ENCODE peak calls at places on chromosomes 3 and 15, in nine cellular contexts. One of them, this sample, is unnamed.

GRCh38 chr15:43230640-43231115 is 9.9 kb upstream of the EPB42 start:
- DNase-seq in foreskin fibroblast: peak; percentile 38
- DNase-seq in right lobe of liver: no peak
- DNase-seq in A673: no peak
- DNase-seq in cardiac muscle cell: peak; percentile 44
- DNase-seq in sigmoid colon: peak; percentile 72
- DNase-seq in HL-60: no peak
- DNase-seq in endothelial cell: no peak
- DNase-seq in brain microvascular endothelial cell: no peak
- DNase-seq in this sample: no peak

GRCh38 chr15:59008086-59008485 is 20.6 kb downstream of the RNF111 start:
- DNase-seq in sigmoid colon: no peak
- DNase-seq in A673: no peak
- DNase-seq in HL-60: no peak
- DNase-seq in foreskin fibroblast: no peak
- DNase-seq in cardiac muscle cell: no peak
- DNase-seq in endothelial cell: no peak
- DNase-seq in brain microvascular endothelial cell: no peak
- DNase-seq in right lobe of liver: no peak
- DNase-seq in this sample: no peak

GRCh38 chr3:69649713-69650419 is 89.4 kb upstream of the MITF start:
- DNase-seq in right lobe of liver: no peak
- DNase-seq in HL-60: no peak
- DNase-seq in endothelial cell: no peak
- DNase-seq in brain microvascular endothelial cell: no peak
- DNase-seq in A673: no peak
- DNase-seq in cardiac muscle cell: peak; percentile 60
- DNase-seq in foreskin fibroblast: peak; percentile 38
- DNase-seq in sigmoid colon: no peak
- DNase-seq in this sample: no peak

GRCh38 chr3:61218508-61218907 is 32.7 kb downstream of the FHIT start:
- DNase-seq in sigmoid colon: no peak
- DNase-seq in foreskin fibroblast: no peak
- DNase-seq in endothelial cell: no peak
- DNase-seq in brain microvascular endothelial cell: no peak
- DNase-seq in right lobe of liver: no peak
- DNase-seq in HL-60: no peak
- DNase-seq in A673: no peak
- DNase-seq in cardiac muscle cell: no peak
- DNase-seq in this sample: no peak

GRCh38 chr3:131405411-131405810 is 23.8 kb downstream of the NUDT16 start:
- DNase-seq in foreskin fibroblast: no peak
- DNase-seq in cardiac muscle cell: no peak
- DNase-seq in brain microvascular endothelial cell: no peak
- DNase-seq in right lobe of liver: no peak
- DNase-seq in A673: no peak
- DNase-seq in sigmoid colon: no peak
- DNase-seq in HL-60: no peak
- DNase-seq in endothelial cell: no peak
- DNase-seq in this sample: no peak

GRCh38 chr15:43794269-43795037 is 2.3 kb downstream of the SERF2 start:
- DNase-seq in A673: no peak
- DNase-seq in right lobe of liver: no peak
- DNase-seq in cardiac muscle cell: peak; percentile 67
- DNase-seq in HL-60: no peak
- DNase-seq in brain microvascular endothelial cell: peak; percentile 45
- DNase-seq in endothelial cell: no peak
- DNase-seq in sigmoid colon: no peak
- DNase-seq in foreskin fibroblast: peak; percentile 57
- DNase-seq in this sample: no peak

GRCh38 chr3:39668420-39668819 is 141.0 kb upstream of the MYRIP start:
- DNase-seq in right lobe of liver: no peak
- DNase-seq in cardiac muscle cell: peak; percentile 76
- DNase-seq in sigmoid colon: no peak
- DNase-seq in endothelial cell: peak; percentile 9
- DNase-seq in A673: peak; percentile 56
- DNase-seq in foreskin fibroblast: peak; percentile 77
- DNase-seq in brain microvascular endothelial cell: peak; percentile 30
- DNase-seq in HL-60: no peak
- DNase-seq in this sample: no peak

GRCh38 chr15:28991236-28992171 is 105.7 kb downstream of the APBA2 start:
- DNase-seq in right lobe of liver: no peak
- DNase-seq in brain microvascular endothelial cell: no peak
- DNase-seq in foreskin fibroblast: no peak
- DNase-seq in A673: no peak
- DNase-seq in cardiac muscle cell: no peak
- DNase-seq in HL-60: no peak
- DNase-seq in endothelial cell: no peak
- DNase-seq in sigmoid colon: no peak
- DNase-seq in this sample: no peak

GRCh38 chr3:129228891-129229585 is 20.4 kb upstream of the COPG1 start:
- DNase-seq in A673: peak; percentile 33
- DNase-seq in brain microvascular endothelial cell: peak; percentile 70
- DNase-seq in right lobe of liver: no peak
- DNase-seq in cardiac muscle cell: peak; percentile 76
- DNase-seq in HL-60: peak; percentile 68
- DNase-seq in foreskin fibroblast: peak; percentile 88
- DNase-seq in sigmoid colon: no peak
- DNase-seq in endothelial cell: peak; percentile 39
- DNase-seq in this sample: no peak

GRCh38 chr15:45133561-45133920 is 3.7 kb downstream of the DUOX1 start:
- DNase-seq in HL-60: no peak
- DNase-seq in cardiac muscle cell: no peak
- DNase-seq in A673: peak; percentile 25
- DNase-seq in endothelial cell: no peak
- DNase-seq in sigmoid colon: no peak
- DNase-seq in right lobe of liver: no peak
- DNase-seq in brain microvascular endothelial cell: no peak
- DNase-seq in foreskin fibroblast: no peak
- DNase-seq in this sample: no peak

GRCh38 chr3:188693435-188693834 is 478.3 kb upstream of the TPRG1 start:
- DNase-seq in foreskin fibroblast: no peak
- DNase-seq in HL-60: no peak
- DNase-seq in sigmoid colon: no peak
- DNase-seq in brain microvascular endothelial cell: no peak
- DNase-seq in endothelial cell: no peak
- DNase-seq in A673: no peak
- DNase-seq in right lobe of liver: no peak
- DNase-seq in cardiac muscle cell: no peak
- DNase-seq in this sample: no peak

GRCh38 chr15:81183403-81183760 is 13.3 kb upstream of the IL16 start:
- DNase-seq in foreskin fibroblast: no peak
- DNase-seq in sigmoid colon: no peak
- DNase-seq in brain microvascular endothelial cell: no peak
- DNase-seq in cardiac muscle cell: no peak
- DNase-seq in right lobe of liver: no peak
- DNase-seq in HL-60: no peak
- DNase-seq in A673: no peak
- DNase-seq in endothelial cell: no peak
- DNase-seq in this sample: no peak

GRCh38 chr15:81181220-81181619 is 15.5 kb upstream of the IL16 start:
- DNase-seq in brain microvascular endothelial cell: no peak
- DNase-seq in A673: no peak
- DNase-seq in sigmoid colon: no peak
- DNase-seq in cardiac muscle cell: no peak
- DNase-seq in right lobe of liver: no peak
- DNase-seq in foreskin fibroblast: no peak
- DNase-seq in endothelial cell: no peak
- DNase-seq in HL-60: no peak
- DNase-seq in this sample: no peak

GRCh38 chr15:81182031-81182745 is 14.5 kb upstream of the IL16 start:
- DNase-seq in A673: no peak
- DNase-seq in foreskin fibroblast: peak; percentile 50
- DNase-seq in endothelial cell: no peak
- DNase-seq in sigmoid colon: no peak
- DNase-seq in HL-60: no peak
- DNase-seq in brain microvascular endothelial cell: no peak
- DNase-seq in right lobe of liver: no peak
- DNase-seq in cardiac muscle cell: peak; percentile 58
- DNase-seq in this sample: no peak

GRCh38 chr15:81184188-81184587 is 12.5 kb upstream of the IL16 start:
- DNase-seq in brain microvascular endothelial cell: no peak
- DNase-seq in HL-60: no peak
- DNase-seq in sigmoid colon: peak; percentile 77
- DNase-seq in foreskin fibroblast: peak; percentile 62
- DNase-seq in A673: no peak
- DNase-seq in right lobe of liver: no peak
- DNase-seq in cardiac muscle cell: no peak
- DNase-seq in endothelial cell: no peak
- DNase-seq in this sample: no peak

GRCh38 chr15:81182746-81183402 is 13.8 kb upstream of the IL16 start:
- DNase-seq in brain microvascular endothelial cell: no peak
- DNase-seq in foreskin fibroblast: peak; percentile 54
- DNase-seq in HL-60: no peak
- DNase-seq in right lobe of liver: no peak
- DNase-seq in cardiac muscle cell: no peak
- DNase-seq in endothelial cell: no peak
- DNase-seq in sigmoid colon: peak; percentile 70
- DNase-seq in A673: no peak
- DNase-seq in this sample: no peak
- TF ChIP-seq CTCF in brain microvascular endothelial cell: peak; percentile 32
- TF ChIP-seq CTCF in foreskin fibroblast: no peak
- TF ChIP-seq CTCF in HL-60: no peak
- TF ChIP-seq CTCF in right lobe of liver: no peak
- TF ChIP-seq CTCF in cardiac muscle cell: peak; percentile 27
- TF ChIP-seq CTCF in endothelial cell: no peak
- TF ChIP-seq CTCF in sigmoid colon: no peak
- TF ChIP-seq CTCF in A673: no peak
- TF ChIP-seq CTCF in this sample: no peak

GRCh38 chr3:108608750-108609149 is 19.2 kb downstream of the DZIP3 start:
- DNase-seq in A673: no peak
- DNase-seq in cardiac muscle cell: no peak
- DNase-seq in right lobe of liver: no peak
- DNase-seq in foreskin fibroblast: no peak
- DNase-seq in HL-60: no peak
- DNase-seq in sigmoid colon: no peak
- DNase-seq in brain microvascular endothelial cell: no peak
- DNase-seq in endothelial cell: no peak
- DNase-seq in this sample: no peak
- TF ChIP-seq CTCF in A673: no peak
- TF ChIP-seq CTCF in cardiac muscle cell: no peak
- TF ChIP-seq CTCF in right lobe of liver: no peak
- TF ChIP-seq CTCF in foreskin fibroblast: no peak
- TF ChIP-seq CTCF in HL-60: no peak
- TF ChIP-seq CTCF in sigmoid colon: no peak
- TF ChIP-seq CTCF in brain microvascular endothelial cell: no peak
- TF ChIP-seq CTCF in endothelial cell: no peak
- TF ChIP-seq CTCF in this sample: no peak

DNA sequence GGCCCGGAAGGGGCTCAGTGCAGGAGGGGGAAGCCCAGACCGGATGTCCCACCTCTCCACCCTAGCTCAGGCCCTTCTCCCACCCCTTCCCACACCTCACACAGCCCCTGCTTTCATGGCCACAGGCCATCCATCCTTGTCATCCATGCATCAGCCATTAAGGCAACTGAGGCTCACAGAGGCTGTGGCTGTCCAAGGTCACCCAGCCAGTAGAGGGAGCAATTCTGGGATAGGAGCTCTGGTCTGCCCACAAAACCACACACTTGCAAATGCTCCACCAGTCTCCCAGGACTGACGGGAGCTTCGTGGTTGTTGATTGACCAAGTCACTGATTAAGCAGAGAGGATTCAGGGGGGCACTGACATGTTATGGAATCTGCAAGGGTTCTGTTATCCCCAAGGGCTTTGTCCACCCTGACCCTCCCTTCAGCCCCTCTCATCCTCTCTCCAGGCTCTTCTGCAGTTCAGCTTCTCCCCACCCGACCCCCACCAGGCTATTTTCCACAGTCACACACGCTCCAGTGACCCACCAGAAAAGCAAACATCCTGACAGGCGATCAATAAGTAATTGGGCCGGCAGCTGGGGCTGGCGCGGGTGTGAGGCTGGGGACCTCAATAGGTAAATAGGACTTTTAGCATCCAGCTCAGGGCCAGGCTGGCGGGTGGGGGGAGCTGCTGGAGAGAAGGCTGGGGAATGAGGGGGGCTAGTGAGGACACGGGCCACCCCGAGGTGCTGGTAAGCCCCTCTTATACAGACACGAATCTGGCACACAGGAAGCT is 15.0 kb downstream of the LINGO1 start:
- DNase-seq in foreskin fibroblast: no peak
- DNase-seq in endothelial cell: peak; percentile 46
- DNase-seq in cardiac muscle cell: no peak
- DNase-seq in brain microvascular endothelial cell: no peak
- DNase-seq in HL-60: no peak
- DNase-seq in A673: peak; percentile 58
- DNase-seq in right lobe of liver: no peak
- DNase-seq in sigmoid colon: no peak
- DNase-seq in this sample: no peak
- TF ChIP-seq CTCF in foreskin fibroblast: peak; percentile 26
- TF ChIP-seq CTCF in endothelial cell: no peak
- TF ChIP-seq CTCF in cardiac muscle cell: peak; percentile 45
- TF ChIP-seq CTCF in brain microvascular endothelial cell: peak; percentile 64
- TF ChIP-seq CTCF in HL-60: peak; percentile 39
- TF ChIP-seq CTCF in A673: peak; percentile 69
- TF ChIP-seq CTCF in right lobe of liver: peak; percentile 23
- TF ChIP-seq CTCF in sigmoid colon: no peak
- TF ChIP-seq CTCF in this sample: peak; percentile 32

GRCh38 chr3:9581742-9582141 is 28.1 kb upstream of the LHFPL4 start:
- DNase-seq in right lobe of liver: no peak
- DNase-seq in HL-60: no peak
- DNase-seq in A673: no peak
- DNase-seq in endothelial cell: no peak
- DNase-seq in foreskin fibroblast: no peak
- DNase-seq in cardiac muscle cell: no peak
- DNase-seq in brain microvascular endothelial cell: no peak
- DNase-seq in sigmoid colon: no peak
- DNase-seq in this sample: no peak
- TF ChIP-seq CTCF in right lobe of liver: no peak
- TF ChIP-seq CTCF in HL-60: no peak
- TF ChIP-seq CTCF in A673: no peak
- TF ChIP-seq CTCF in endothelial cell: no peak
- TF ChIP-seq CTCF in foreskin fibroblast: no peak
- TF ChIP-seq CTCF in cardiac muscle cell: no peak
- TF ChIP-seq CTCF in brain microvascular endothelial cell: no peak
- TF ChIP-seq CTCF in sigmoid colon: no peak
- TF ChIP-seq CTCF in this sample: no peak

GRCh38 chr3:56410576-56410975 is 57.7 kb downstream of the ERC2 start:
- DNase-seq in cardiac muscle cell: no peak
- DNase-seq in brain microvascular endothelial cell: no peak
- DNase-seq in A673: no peak
- DNase-seq in sigmoid colon: no peak
- DNase-seq in endothelial cell: no peak
- DNase-seq in right lobe of liver: no peak
- DNase-seq in foreskin fibroblast: no peak
- DNase-seq in HL-60: no peak
- DNase-seq in this sample: no peak
- TF ChIP-seq CTCF in cardiac muscle cell: no peak
- TF ChIP-seq CTCF in brain microvascular endothelial cell: no peak
- TF ChIP-seq CTCF in A673: no peak
- TF ChIP-seq CTCF in sigmoid colon: no peak
- TF ChIP-seq CTCF in endothelial cell: no peak
- TF ChIP-seq CTCF in right lobe of liver: no peak
- TF ChIP-seq CTCF in foreskin fibroblast: no peak
- TF ChIP-seq CTCF in HL-60: no peak
- TF ChIP-seq CTCF in this sample: no peak

GRCh38 chr3:58779934-58780333 is 113.4 kb upstream of the FAM3D start:
- DNase-seq in A673: no peak
- DNase-seq in sigmoid colon: no peak
- DNase-seq in foreskin fibroblast: no peak
- DNase-seq in HL-60: no peak
- DNase-seq in endothelial cell: no peak
- DNase-seq in right lobe of liver: no peak
- DNase-seq in cardiac muscle cell: no peak
- DNase-seq in brain microvascular endothelial cell: no peak
- DNase-seq in this sample: no peak

GRCh38 chr3:58776231-58776630 is 109.7 kb upstream of the FAM3D start:
- DNase-seq in brain microvascular endothelial cell: no peak
- DNase-seq in cardiac muscle cell: no peak
- DNase-seq in endothelial cell: no peak
- DNase-seq in right lobe of liver: no peak
- DNase-seq in sigmoid colon: no peak
- DNase-seq in A673: no peak
- DNase-seq in foreskin fibroblast: no peak
- DNase-seq in HL-60: no peak
- DNase-seq in this sample: no peak
- TF ChIP-seq CTCF in brain microvascular endothelial cell: no peak
- TF ChIP-seq CTCF in cardiac muscle cell: no peak
- TF ChIP-seq CTCF in endothelial cell: no peak
- TF ChIP-seq CTCF in right lobe of liver: no peak
- TF ChIP-seq CTCF in sigmoid colon: no peak
- TF ChIP-seq CTCF in A673: no peak
- TF ChIP-seq CTCF in foreskin fibroblast: no peak
- TF ChIP-seq CTCF in HL-60: no peak
- TF ChIP-seq CTCF in this sample: no peak

This sample was measured in CD14-positive monocyte.